ENCODE peak calls at places on chromosomes 5 and 9, in four cellular contexts. R is stimulated activated CD4-positive, alpha-beta T cell treated with anti-CD3 and anti-CD28 coated beads, Interleukin-12 subunit alpha, Interleukin-12 subunit beta, amount 100 ng/mL, for 4 hours; S is BE2C; B is progenitor cell of endocrine pancreas. J is an unnamed sample.

GRCh38 chr9:117101003-117101402 is 313.9 kb downstream of the ASTN2 start:
- DNase-seq in R (no peak), S (no peak), B (no peak), J (no peak)

GRCh38 chr9:111798786-111799185 is 4.0 kb upstream of the SHOC1 start:
- DNase-seq in R (no peak), S (no peak), B (no peak), J (no peak)

GRCh38 chr9:78781681-78782080 is 484.8 kb downstream of the PSAT1 start:
- DNase-seq in R (no peak), S (peak), B (no peak), J (no peak)

GRCh38 chr5:179549973-179550510 is 312 bp upstream of the RUFY1 start:
- DNase-seq in R (no peak), S (no peak), B (peak), J (peak)

GRCh38 chr5:77437194-77437593 is 54.9 kb downstream of the WDR41 start:
- DNase-seq in R (no peak), S (peak), B (no peak), J (no peak)

GRCh38 chr9:98230789-98231188 is 24.7 kb downstream of the TBC1D2 start:
- DNase-seq in R (no peak), S (no peak), B (no peak), J (no peak)

GRCh38 chr5:151092750-151093149 is 11.9 kb upstream of the TNIP1 start:
- DNase-seq in R (no peak), S (no peak), B (no peak), J (no peak)

GRCh38 chr5:120396186-120396585 is 67.9 kb upstream of the PRR16 start:
- DNase-seq in R (no peak), S (no peak), B (no peak), J (no peak)

J was measured in neuronal stem cell.